ENCODE peak calls at places on chromosomes 1 and 21, in nine cellular contexts. L, Z, O, Y, T, U, X, C and D are unnamed samples.

GRCh38 chr1:205518616-205519540 is 14.4 kb downstream of the CDK18 start:
- DNase-seq in L (no peak), Z (peak), O (no peak), Y (peak), T (no peak), U (no peak), X (no peak), C (no peak), D (no peak)

GRCh38 chr1:11764519-11764918 is 2.5 kb downstream of the C1orf167 start:
- DNase-seq in L (no peak), Z (no peak), O (no peak), Y (no peak), T (no peak), U (no peak), X (no peak), C (no peak), D (no peak)

GRCh38 chr1:109197163-109198042 is 16.3 kb upstream of the SARS1 start:
- DNase-seq in L (peak), Z (peak), O (peak), Y (peak), T (peak), U (no peak), X (peak), C (no peak), D (no peak)

GRCh38 chr21:21203822-21204339 is 205.7 kb downstream of the NCAM2 start:
- DNase-seq in L (no peak), Z (no peak), O (no peak), Y (no peak), T (no peak), U (no peak), X (no peak), C (no peak), D (no peak)

GRCh38 chr1:51567653-51568052 is 48.6 kb upstream of the EPS15 start:
- DNase-seq in L (no peak), Z (no peak), O (no peak), Y (no peak), T (no peak), U (no peak), X (peak), C (no peak), D (no peak)

GRCh38 chr21:37412603-37413360 is 46.2 kb downstream of the DYRK1A start:
- DNase-seq in L (no peak), Z (no peak), O (no peak), Y (no peak), T (no peak), U (no peak), X (peak), C (no peak), D (no peak)

GRCh38 chr1:15380606-15381508 is 28.8 kb upstream of the EFHD2 start:
- DNase-seq in L (no peak), Z (no peak), O (no peak), Y (no peak), T (no peak), U (no peak), X (no peak), C (no peak), D (no peak)

GRCh38 chr1:7646981-7647901 is 123.9 kb upstream of the VAMP3 start:
- DNase-seq in L (peak), Z (peak), O (peak), Y (peak), T (peak), U (peak), X (peak), C (peak), D (peak)

GRCh38 chr1:206589206-206589605 is 23.1 kb downstream of the EIF2D start:
- DNase-seq in L (no peak), Z (no peak), O (peak), Y (no peak), T (no peak), U (no peak), X (peak), C (no peak), D (no peak)

GRCh38 chr1:17661546-17662157 is 93.5 kb upstream of the ACTL8 start:
- DNase-seq in L (peak), Z (peak), O (peak), Y (peak), T (peak), U (peak), X (peak), C (peak), D (peak)

GRCh38 chr21:25412090-25412489 is 195.2 kb downstream of the MRPL39 start:
- DNase-seq in L (no peak), Z (no peak), O (no peak), Y (no peak), T (no peak), U (no peak), X (peak), C (no peak), D (no peak)

GRCh38 chr21:14691924-14692323 is 145.8 kb upstream of the SAMSN1 start:
- DNase-seq in L (no peak), Z (no peak), O (no peak), Y (no peak), T (no peak), U (no peak), X (no peak), C (no peak), D (no peak)

GRCh38 chr1:61011514-61012263 is 70.7 kb upstream of the NFIA start:
- DNase-seq in L (no peak), Z (no peak), O (no peak), Y (no peak), T (no peak), U (no peak), X (no peak), C (no peak), D (no peak)

DNA sequence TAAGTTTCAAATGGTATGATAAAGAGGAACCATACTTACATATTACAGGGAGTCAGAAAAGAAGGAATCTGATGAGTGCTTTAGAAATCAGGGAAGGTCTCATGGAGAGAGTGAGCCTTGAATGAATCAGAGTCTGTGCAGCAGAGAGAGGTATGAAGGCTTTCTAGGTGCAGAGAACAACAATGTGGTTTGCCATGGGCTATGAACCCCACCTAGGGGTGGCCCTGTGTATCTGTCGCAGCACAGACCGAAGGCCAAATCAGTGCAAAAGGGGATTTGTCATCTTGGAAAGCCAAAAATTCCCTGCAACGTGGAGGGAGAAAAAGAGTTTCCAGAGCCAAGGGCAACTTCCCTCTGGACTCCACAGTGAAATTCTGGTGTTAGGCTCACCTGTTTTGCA is 3.5 kb downstream of the PAPPA2 start:
- DNase-seq in L (no peak), Z (no peak), O (no peak), Y (no peak), T (peak), U (no peak), X (no peak), C (peak), D (peak)
- TF ChIP-seq CTCF in L (peak), Z (no peak), O (peak), Y (no peak), T (peak), U (no peak), X (no peak), C (peak), D (no peak)

GRCh38 chr1:77218477-77219165 is 609 bp downstream of the PIGK start:
- DNase-seq in L (no peak), Z (no peak), O (no peak), Y (no peak), T (no peak), U (no peak), X (peak), C (no peak), D (no peak)

GRCh38 chr1:77222496-77222895 is 3.3 kb upstream of the PIGK start:
- DNase-seq in L (no peak), Z (no peak), O (no peak), Y (no peak), T (no peak), U (no peak), X (no peak), C (peak), D (no peak)

GRCh38 chr1:77220687-77221463 is 1.6 kb upstream of the PIGK start:
- DNase-seq in L (no peak), Z (no peak), O (no peak), Y (no peak), T (no peak), U (no peak), X (peak), C (no peak), D (no peak)

DNA sequence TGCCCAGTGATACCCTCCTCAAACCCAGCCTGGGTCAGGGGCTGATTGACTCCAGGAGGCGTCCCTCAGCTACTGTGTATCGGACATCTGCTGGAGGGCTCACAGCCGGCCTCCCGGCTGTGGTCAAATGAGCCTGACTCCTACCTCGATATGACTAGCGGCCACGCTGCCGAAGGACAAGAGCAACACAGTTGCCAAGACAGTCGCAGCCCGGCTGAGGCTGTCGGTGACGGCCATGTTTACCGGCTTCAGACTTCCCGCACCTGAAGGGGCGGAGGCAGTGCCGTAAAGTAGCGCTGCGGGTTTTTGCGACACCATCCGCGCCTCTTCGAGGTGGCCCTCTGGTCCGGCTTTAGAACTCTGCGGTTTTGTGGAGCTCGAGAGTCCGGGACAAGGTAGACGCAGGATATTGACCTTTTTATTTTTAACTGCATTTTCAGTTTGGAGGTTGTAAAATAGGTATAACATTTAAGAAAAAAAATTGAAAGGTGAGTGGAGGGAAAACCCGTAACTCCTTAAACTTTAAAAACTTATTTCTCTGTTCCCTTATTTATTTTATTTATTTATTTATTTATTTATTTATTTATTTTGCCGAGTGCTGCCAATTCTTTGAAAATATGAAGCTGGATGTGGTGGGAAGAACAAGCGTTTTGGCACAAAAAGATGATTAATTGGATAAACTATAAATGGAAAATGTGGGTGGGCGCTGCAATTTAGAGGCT is at the start of gene PIGK:
- DNase-seq in L (peak), Z (peak), O (peak), Y (peak), T (peak), U (peak), X (peak), C (peak), D (peak)
- TF ChIP-seq CTCF in L (no peak), Z (no peak), O (no peak), Y (no peak), T (no peak), U (no peak), X (no peak), C (no peak), D (no peak)

DNA sequence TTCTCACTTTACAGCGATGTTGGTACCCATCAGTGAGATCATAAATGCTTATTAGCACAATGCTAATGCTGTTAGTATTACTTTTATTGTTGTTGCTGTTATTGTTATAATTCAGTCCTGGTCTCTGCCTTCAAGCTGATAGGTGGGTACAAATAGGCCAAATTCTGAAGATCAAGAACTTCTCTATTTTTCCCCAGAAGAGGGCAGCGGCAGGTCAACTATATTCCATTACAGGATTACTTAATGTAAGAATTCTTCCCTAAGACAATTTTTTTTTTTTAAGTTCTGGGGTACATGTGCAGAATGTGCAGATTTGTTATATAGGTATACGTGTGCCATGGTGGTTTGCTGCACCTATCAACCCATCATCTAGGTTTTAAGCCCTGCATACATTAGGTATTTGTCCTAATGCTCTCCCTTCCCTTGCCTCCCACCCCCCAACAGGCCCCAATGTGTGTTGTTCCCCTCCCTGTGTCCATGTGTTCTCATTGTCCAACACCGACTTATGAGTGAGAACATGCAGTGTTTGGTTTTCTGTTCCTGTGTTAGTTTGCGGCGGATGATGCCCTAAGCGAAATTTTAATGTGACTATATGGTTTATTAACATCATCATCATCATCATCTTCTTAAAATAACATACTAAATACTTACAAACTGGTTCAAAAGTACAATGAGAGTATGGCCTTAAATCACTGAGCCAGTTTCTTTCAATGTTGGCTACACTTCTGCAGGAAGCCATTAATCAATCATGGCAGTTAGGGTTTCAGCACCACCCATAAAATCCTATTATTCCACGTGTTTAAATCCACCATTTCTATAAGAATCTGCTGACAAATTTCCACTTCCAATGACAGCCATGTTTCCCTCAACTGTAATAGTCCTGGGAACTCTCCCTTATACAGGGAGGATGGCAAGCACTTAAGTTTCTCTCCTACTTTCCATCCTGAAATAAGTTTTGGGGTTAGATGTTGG is 19.2 kb downstream of the SLC19A2 start:
- DNase-seq in L (peak), Z (no peak), O (no peak), Y (peak), T (peak), U (peak), X (peak), C (peak), D (peak)
- TF ChIP-seq CTCF in L (peak), Z (no peak), O (peak), Y (peak), T (peak), U (peak), X (peak), C (peak), D (peak)

DNA sequence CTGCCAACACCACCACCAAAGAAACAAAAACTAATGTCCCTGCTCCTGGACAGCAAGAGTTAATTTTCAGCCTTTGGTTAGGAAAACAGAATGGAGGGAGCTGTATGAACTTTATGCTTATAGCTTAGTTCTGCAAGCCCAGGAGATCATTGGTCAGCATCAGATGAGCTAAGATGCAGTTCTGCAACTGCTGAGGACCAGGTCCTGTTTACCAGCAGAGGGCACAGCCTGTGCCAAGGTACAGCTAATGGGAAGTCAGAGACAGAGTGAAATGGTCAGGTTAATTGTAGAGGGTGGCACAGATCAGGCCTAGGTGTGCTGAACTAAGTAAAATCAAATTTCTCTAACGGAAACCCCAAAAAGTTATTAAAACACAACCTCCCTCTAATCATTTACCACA is 161.3 kb downstream of the ROR1 start:
- DNase-seq in L (no peak), Z (no peak), O (no peak), Y (peak), T (no peak), U (no peak), X (peak), C (no peak), D (no peak)
- TF ChIP-seq CTCF in L (peak), Z (peak), O (peak), Y (peak), T (peak), U (no peak), X (peak), C (peak), D (no peak)

GRCh38 chr21:26965567-26966359 is 1.1 kb downstream of the ADAMTS5 start:
- DNase-seq in L (no peak), Z (peak), O (peak), Y (peak), T (no peak), U (no peak), X (peak), C (peak), D (peak)
- TF ChIP-seq CTCF in L (no peak), Z (no peak), O (peak), Y (no peak), T (no peak), U (peak), X (no peak), C (peak), D (no peak)

DNA sequence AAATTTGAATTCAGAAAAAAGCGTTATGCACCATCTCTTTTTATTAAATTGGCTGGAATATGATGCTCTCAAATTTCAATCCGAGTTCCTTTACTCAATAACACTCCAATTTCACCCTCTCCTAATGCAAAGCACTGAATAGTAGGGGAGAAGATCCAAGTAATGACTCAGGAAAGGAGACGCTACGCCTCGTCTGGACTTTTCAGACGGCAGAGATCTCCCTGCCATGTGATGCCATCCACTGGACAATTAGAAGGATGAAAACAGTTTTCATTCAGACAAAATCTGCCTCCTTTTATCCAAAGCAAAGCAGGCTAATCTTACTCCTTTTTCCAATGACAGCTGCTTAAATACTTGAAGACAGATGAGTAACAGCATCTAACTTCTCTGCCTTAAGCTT is 242.4 kb upstream of the GREM2 start:
- DNase-seq in L (no peak), Z (no peak), O (no peak), Y (no peak), T (no peak), U (no peak), X (peak), C (no peak), D (no peak)
- TF ChIP-seq CTCF in L (no peak), Z (no peak), O (no peak), Y (no peak), T (no peak), U (no peak), X (no peak), C (peak), D (no peak)

GRCh38 chr1:43315481-43315880 is 14.7 kb downstream of the TIE1 start:
- DNase-seq in L (no peak), Z (no peak), O (no peak), Y (no peak), T (no peak), U (no peak), X (no peak), C (no peak), D (no peak)

GRCh38 chr1:43317817-43318471 is 17.2 kb downstream of the TIE1 start:
- DNase-seq in L (no peak), Z (no peak), O (no peak), Y (no peak), T (no peak), U (no peak), X (no peak), C (no peak), D (no peak)

GRCh38 chr1:43318831-43319230 is 18.0 kb downstream of the TIE1 start:
- DNase-seq in L (no peak), Z (no peak), O (no peak), Y (no peak), T (no peak), U (no peak), X (no peak), C (no peak), D (no peak)

GRCh38 chr1:43315963-43316737 is 15.4 kb downstream of the TIE1 start:
- DNase-seq in L (no peak), Z (no peak), O (no peak), Y (no peak), T (no peak), U (no peak), X (no peak), C (no peak), D (no peak)

DNA sequence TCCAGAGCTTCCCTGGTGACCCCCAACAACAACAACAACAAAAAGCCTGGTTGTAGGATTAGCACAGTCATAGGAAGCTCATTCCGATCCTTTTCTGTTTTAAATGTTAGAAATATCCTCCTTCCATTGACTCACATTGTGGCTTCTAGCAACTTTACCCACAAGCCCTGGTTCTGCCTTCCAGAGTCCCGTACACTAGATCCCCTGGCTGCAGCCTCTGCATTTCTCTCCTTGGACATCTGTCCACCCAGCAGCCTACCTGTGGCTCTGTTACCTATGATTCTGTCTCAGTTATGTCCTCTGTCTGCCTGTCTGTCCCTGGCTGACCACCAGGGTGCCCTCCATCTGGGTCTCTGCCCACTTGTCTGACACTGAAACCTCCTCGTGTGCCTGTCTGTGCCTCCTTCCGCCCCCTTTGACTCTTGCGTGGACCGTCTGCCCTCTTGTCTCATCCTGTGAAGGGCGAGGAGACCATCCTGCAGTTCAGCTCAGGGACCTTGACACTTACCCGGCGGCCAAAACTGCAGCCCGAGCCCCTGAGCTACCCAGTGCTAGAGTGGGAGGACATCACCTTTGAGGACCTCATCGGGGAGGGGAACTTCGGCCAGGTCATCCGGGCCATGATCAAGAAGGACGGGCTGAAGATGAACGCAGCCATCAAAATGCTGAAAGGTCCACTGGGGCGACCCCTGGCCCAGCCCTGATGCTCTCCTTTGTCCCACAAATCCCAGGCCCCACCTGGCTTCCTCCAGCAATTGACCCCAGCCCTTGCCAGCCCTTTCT is 16.1 kb downstream of the TIE1 start:
- DNase-seq in L (no peak), Z (no peak), O (no peak), Y (no peak), T (no peak), U (no peak), X (no peak), C (peak), D (no peak)
- TF ChIP-seq CTCF in L (no peak), Z (no peak), O (no peak), Y (no peak), T (no peak), U (no peak), X (peak), C (peak), D (no peak)